ENCODE peak calls at places on chromosomes 3 and 15, in five cellular contexts. B is AG04450, U is cardiac fibroblast, J is psoas muscle, W is BJ. T is an unnamed sample.

GRCh38 chr15:101535170-101535902 is 45.8 kb upstream of the PCSK6 start:
- DNase-seq in B (no peak), U (no peak), J (peak), W (no peak), T (no peak)

GRCh38 chr3:23648965-23649328 is 156.8 kb upstream of the UBE2E1 start:
- DNase-seq in B (no peak), U (peak), J (no peak), W (no peak), T (no peak)

GRCh38 chr3:52123106-52123708 is 31.0 kb downstream of the POC1A start:
- DNase-seq in B (peak), U (peak), J (peak), W (no peak), T (no peak)

GRCh38 chr3:72161870-72162617 is 377.1 kb upstream of the PROK2 start:
- DNase-seq in B (no peak), U (peak), J (no peak), W (no peak), T (peak)

GRCh38 chr3:51958603-51959521 is 3.7 kb downstream of the GPR62 start:
- DNase-seq in B (no peak), U (no peak), J (no peak), W (no peak), T (no peak)

GRCh38 chr3:13209334-13209733 is 136.1 kb upstream of the IQSEC1 start:
- DNase-seq in B (no peak), U (no peak), J (peak), W (no peak), T (no peak)

GRCh38 chr3:108201258-108201657 is 21.0 kb downstream of the IFT57 start:
- DNase-seq in B (no peak), U (no peak), J (no peak), W (no peak), T (no peak)

GRCh38 chr3:169085827-169086226 is 577.7 kb downstream of the MECOM start:
- DNase-seq in B (peak), U (peak), J (no peak), W (peak), T (peak)

GRCh38 chr15:43903864-43904290 is 77.1 kb downstream of the WDR76 start:
- DNase-seq in B (peak), U (peak), J (no peak), W (no peak), T (no peak)

GRCh38 chr15:68584704-68585573 is 6.1 kb downstream of the CORO2B start:
- DNase-seq in B (no peak), U (no peak), J (no peak), W (no peak), T (no peak)

GRCh38 chr3:47022540-47023161 is 43.2 kb downstream of the NBEAL2 start:
- DNase-seq in B (no peak), U (no peak), J (no peak), W (no peak), T (no peak)

GRCh38 chr3:160052385-160053047 is 63.9 kb downstream of the IL12A start:
- DNase-seq in B (no peak), U (peak), J (no peak), W (no peak), T (peak)

GRCh38 chr3:152302521-152303021 is 33.8 kb downstream of the MBNL1 start:
- DNase-seq in B (peak), U (peak), J (peak), W (peak), T (no peak)

GRCh38 chr15:44706946-44707636 is 4.0 kb downstream of the PATL2 start:
- DNase-seq in B (no peak), U (no peak), J (no peak), W (no peak), T (no peak)

GRCh38 chr15:73799466-73799865 is 46.3 kb upstream of the INSYN1 start:
- DNase-seq in B (no peak), U (peak), J (no peak), W (no peak), T (no peak)

GRCh38 chr3:5694267-5694666 is 506.8 kb downstream of the EDEM1 start:
- DNase-seq in B (no peak), U (no peak), J (no peak), W (no peak), T (no peak)

GRCh38 chr3:196988241-196989029 is 19.8 kb upstream of the PIGZ start:
- DNase-seq in B (no peak), U (no peak), J (peak), W (no peak), T (no peak)

GRCh38 chr3:57130426-57131209 is 34.5 kb downstream of the IL17RD start:
- DNase-seq in B (no peak), U (peak), J (peak), W (no peak), T (no peak)
- H3K4me3 ChIP-seq in B (no peak), U (no peak), J (no peak), W (no peak), T (no peak)

DNA sequence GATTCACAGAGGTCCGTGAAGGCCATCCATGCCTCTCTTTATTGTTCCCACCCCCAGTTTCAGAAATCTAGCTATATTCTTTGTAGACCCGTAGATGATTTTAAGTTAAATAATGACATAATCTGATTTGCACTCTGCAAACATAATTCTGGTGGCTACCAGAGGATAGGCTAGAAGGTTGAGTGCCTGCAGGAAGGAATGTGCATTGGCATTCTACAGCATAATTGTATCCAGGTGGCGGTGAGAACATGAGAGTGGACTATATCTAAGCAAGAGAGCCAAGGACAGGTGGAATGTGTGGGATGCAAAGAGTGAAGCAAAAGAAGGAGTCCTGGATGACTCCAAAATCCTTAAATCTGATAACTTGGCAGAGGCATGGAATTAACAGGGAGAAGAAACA is 298.5 kb upstream of the MME start:
- DNase-seq in B (no peak), U (no peak), J (no peak), W (no peak), T (no peak)
- TF ChIP-seq CTCF in B (peak), U (no peak), J (no peak), W (peak), T (peak)

GRCh38 chr3:172190980-172191379 is 151.6 kb downstream of the FNDC3B start:
- DNase-seq in B (no peak), U (no peak), J (no peak), W (no peak), T (no peak)

GRCh38 chr3:172191629-172192028 is 152.3 kb downstream of the FNDC3B start:
- DNase-seq in B (no peak), U (no peak), J (no peak), W (no peak), T (no peak)

GRCh38 chr3:172188511-172188910 is 149.1 kb downstream of the FNDC3B start:
- DNase-seq in B (no peak), U (no peak), J (no peak), W (no peak), T (no peak)

GRCh38 chr3:172189213-172189612 is 149.8 kb downstream of the FNDC3B start:
- DNase-seq in B (no peak), U (no peak), J (no peak), W (no peak), T (no peak)

GRCh38 chr3:172189987-172190603 is 150.7 kb downstream of the FNDC3B start:
- DNase-seq in B (no peak), U (peak), J (no peak), W (no peak), T (no peak)
- H3K4me3 ChIP-seq in B (no peak), U (no peak), J (no peak), W (no peak), T (no peak)

GRCh38 chr15:31870336-31871158 is 159.8 kb upstream of the CHRNA7 start:
- DNase-seq in B (no peak), U (peak), J (peak), W (no peak), T (no peak)
- TF ChIP-seq CTCF in B (no peak), U (no peak), J (no peak), W (no peak), T (peak)

GRCh38 chr15:96322401-96323249 is 7.9 kb upstream of the NR2F2 start:
- DNase-seq in B (no peak), U (peak), J (peak), W (no peak), T (no peak)

GRCh38 chr15:96324900-96325299 is 5.6 kb upstream of the NR2F2 start:
- DNase-seq in B (no peak), U (no peak), J (no peak), W (no peak), T (no peak)

GRCh38 chr15:96325579-96326331 is 4.7 kb upstream of the NR2F2 start:
- DNase-seq in B (no peak), U (peak), J (no peak), W (no peak), T (no peak)

GRCh38 chr15:96323250-96324162 is 7.0 kb upstream of the NR2F2 start:
- DNase-seq in B (no peak), U (no peak), J (no peak), W (no peak), T (no peak)

DNA sequence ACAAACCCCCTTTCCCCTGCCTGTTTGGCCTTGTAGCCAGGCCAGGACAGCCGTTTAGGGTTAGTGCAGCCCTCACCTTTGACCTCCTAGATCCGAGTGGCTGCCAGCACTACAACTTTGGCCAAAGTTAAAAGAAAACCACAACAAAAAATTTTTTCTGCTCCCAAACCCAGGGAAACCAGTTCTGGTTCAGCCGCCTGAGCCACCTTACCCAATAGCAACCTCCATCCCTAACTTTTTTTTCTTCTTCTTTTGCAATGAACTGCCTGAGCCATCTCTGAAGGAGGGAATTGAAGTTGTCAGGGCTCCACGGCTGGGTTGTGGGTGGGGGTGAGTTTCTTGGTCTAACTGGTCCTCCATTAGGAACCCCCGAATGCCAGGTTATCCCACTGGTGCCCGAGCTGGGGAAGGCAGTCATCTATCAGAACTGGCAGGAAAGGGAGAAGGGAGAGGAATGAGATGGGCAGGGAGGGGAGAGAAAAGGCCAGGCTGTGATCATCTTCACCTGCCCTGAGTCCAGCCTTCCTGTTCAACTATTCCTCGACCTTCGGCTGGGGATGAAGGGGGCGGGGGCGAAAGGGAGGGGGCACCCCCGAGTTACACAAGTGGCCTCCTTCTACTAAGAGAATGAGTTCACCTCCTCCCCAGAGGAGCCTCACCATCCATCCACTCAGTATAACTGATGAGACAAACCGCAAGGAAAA is 6.2 kb upstream of the NR2F2 start:
- DNase-seq in B (no peak), U (peak), J (no peak), W (no peak), T (no peak)
- H3K4me3 ChIP-seq in B (peak), U (no peak), J (peak), W (peak), T (peak)

GRCh38 chr3:120182613-120183524 is 88.6 kb upstream of the GSK3B start:
- DNase-seq in B (no peak), U (peak), J (no peak), W (no peak), T (no peak)
- TF ChIP-seq CTCF in B (peak), U (peak), J (peak), W (peak), T (peak)

GRCh38 chr3:170844377-170844776 is 25.6 kb downstream of the RPL22L1 start:
- DNase-seq in B (no peak), U (no peak), J (no peak), W (no peak), T (no peak)
- H3K4me3 ChIP-seq in B (no peak), U (no peak), J (no peak), W (no peak), T (no peak)

GRCh38 chr15:34619151-34619550 is 35.7 kb upstream of the GOLGA8B start:
- DNase-seq in B (no peak), U (no peak), J (no peak), W (no peak), T (no peak)

GRCh38 chr15:34620122-34620521 is 36.7 kb upstream of the GOLGA8B start:
- DNase-seq in B (no peak), U (no peak), J (no peak), W (no peak), T (no peak)

GRCh38 chr15:34618073-34618472 is 34.6 kb upstream of the GOLGA8B start:
- DNase-seq in B (no peak), U (no peak), J (no peak), W (no peak), T (no peak)

GRCh38 chr15:34620814-34621213 is 37.4 kb upstream of the GOLGA8B start:
- DNase-seq in B (no peak), U (no peak), J (no peak), W (no peak), T (no peak)

GRCh38 chr15:34621675-34622074 is 38.2 kb upstream of the GOLGA8B start:
- DNase-seq in B (no peak), U (peak), J (no peak), W (no peak), T (no peak)
- TF ChIP-seq CTCF in B (peak), U (peak), J (peak), W (peak), T (peak)

DNA sequence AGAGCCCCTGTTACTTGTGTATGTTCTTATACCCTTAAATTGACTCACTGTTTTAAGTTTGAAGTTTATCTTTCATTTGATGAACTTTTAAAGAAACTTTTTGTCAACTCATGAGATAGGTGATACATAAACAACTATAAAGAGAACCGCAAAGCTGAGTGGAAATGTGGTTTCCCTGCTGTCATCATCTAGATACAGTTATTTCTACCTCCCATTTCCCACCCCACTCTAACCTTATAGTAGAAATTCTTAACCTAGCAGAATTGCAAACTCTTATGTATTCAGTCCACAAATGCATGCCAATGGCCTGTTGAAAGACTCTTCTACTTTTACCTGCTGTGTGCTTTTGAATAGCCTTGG is 2.7 kb downstream of the TIPARP start:
- DNase-seq in B (no peak), U (no peak), J (no peak), W (no peak), T (no peak)
- H3K4me3 ChIP-seq in B (peak), U (no peak), J (peak), W (peak), T (peak)

T was measured in epithelial cell of proximal tubule.